ENCODE peak calls at places on chromosomes 16 and 17, in four cellular contexts. One of them, this sample, is unnamed.

GRCh38 chr16:17225551-17225950 is 245.2 kb downstream of the XYLT1 start:
- DNase-seq in GM12878: no peak
- DNase-seq in PC-3: no peak
- DNase-seq in GM23248: peak
- DNase-seq in this sample: peak

GRCh38 chr16:2744711-2745110 is 7.7 kb upstream of the SRRM2 start:
- DNase-seq in GM23248: no peak
- DNase-seq in GM12878: no peak
- DNase-seq in PC-3: no peak
- DNase-seq in this sample: no peak

GRCh38 chr16:27169511-27170071 is 33.7 kb upstream of the KDM8 start:
- DNase-seq in PC-3: peak
- DNase-seq in GM12878: peak
- DNase-seq in GM23248: peak
- DNase-seq in this sample: peak

GRCh38 chr16:72195609-72196008 is 23.7 kb upstream of the PMFBP1 start:
- DNase-seq in GM23248: no peak
- DNase-seq in PC-3: no peak
- DNase-seq in GM12878: no peak
- DNase-seq in this sample: no peak

GRCh38 chr16:85010446-85010930 is 847 bp downstream of the ZDHHC7 start:
- DNase-seq in GM23248: peak
- DNase-seq in GM12878: no peak
- DNase-seq in PC-3: no peak
- DNase-seq in this sample: no peak

GRCh38 chr17:79073706-79074088 is 927 bp upstream of the ENGASE start:
- DNase-seq in GM23248: no peak
- DNase-seq in GM12878: no peak
- DNase-seq in PC-3: peak
- DNase-seq in this sample: no peak

GRCh38 chr16:23524001-23524400 is 13.7 kb upstream of the GGA2 start:
- DNase-seq in GM23248: no peak
- DNase-seq in GM12878: no peak
- DNase-seq in PC-3: no peak
- DNase-seq in this sample: no peak

GRCh38 chr17:18987230-18987610 is 17.3 kb downstream of the FAM83G start:
- DNase-seq in GM12878: no peak
- DNase-seq in GM23248: no peak
- DNase-seq in PC-3: no peak
- DNase-seq in this sample: no peak

GRCh38 chr16:87436225-87437172 is 44.4 kb downstream of the MAP1LC3B start:
- DNase-seq in GM23248: peak
- DNase-seq in GM12878: no peak
- DNase-seq in PC-3: no peak
- DNase-seq in this sample: peak

GRCh38 chr17:65231662-65232335 is 94.6 kb downstream of the RGS9 start:
- DNase-seq in PC-3: peak
- DNase-seq in GM12878: peak
- DNase-seq in GM23248: peak
- DNase-seq in this sample: peak

GRCh38 chr16:30121741-30122620 is 1.0 kb downstream of the MAPK3 start:
- DNase-seq in GM23248: peak
- DNase-seq in GM12878: no peak
- DNase-seq in PC-3: no peak
- DNase-seq in this sample: no peak

GRCh38 chr17:29090746-29091395 is 47.9 kb downstream of the PIPOX start:
- DNase-seq in GM23248: no peak
- DNase-seq in PC-3: no peak
- DNase-seq in GM12878: no peak
- DNase-seq in this sample: no peak

GRCh38 chr17:80889897-80890550 is 101.6 kb upstream of the CHMP6 start:
- DNase-seq in PC-3: no peak
- DNase-seq in GM12878: no peak
- DNase-seq in GM23248: no peak
- DNase-seq in this sample: no peak

GRCh38 chr16:22868859-22869258 is 54.9 kb downstream of the HS3ST2 start:
- DNase-seq in GM23248: no peak
- DNase-seq in GM12878: no peak
- DNase-seq in PC-3: no peak
- DNase-seq in this sample: no peak

DNA sequence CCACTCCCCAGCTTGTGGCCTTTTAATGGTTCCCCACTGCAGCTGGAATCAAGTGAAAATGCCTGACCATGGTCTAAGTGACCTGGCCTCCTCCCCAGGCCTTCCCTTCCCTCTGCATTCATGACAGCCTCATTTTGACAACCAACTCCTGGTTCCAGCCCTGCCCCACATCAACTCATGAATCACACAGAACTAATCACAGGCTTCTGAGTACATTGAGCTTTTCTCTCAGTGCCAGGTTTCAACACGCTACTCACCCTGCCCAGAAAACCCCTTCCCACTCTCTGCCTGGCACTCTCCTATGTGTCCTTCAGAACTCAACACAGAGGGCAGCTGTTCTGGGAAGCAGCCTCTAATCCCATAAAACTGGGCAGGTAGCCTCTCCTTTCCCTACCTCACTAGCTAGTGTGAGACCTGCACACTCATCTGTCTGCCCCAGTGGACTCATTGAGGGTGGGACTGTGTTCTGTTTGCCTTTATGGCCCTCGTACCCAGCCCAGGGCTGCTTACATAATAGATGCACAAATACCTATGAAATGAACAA is 313.6 kb downstream of the GRIN2A start:
- DNase-seq in GM23248: no peak
- DNase-seq in GM12878: no peak
- DNase-seq in PC-3: no peak
- DNase-seq in this sample: no peak
- H2AFZ ChIP-seq in GM23248: no peak
- H2AFZ ChIP-seq in GM12878: no peak
- H2AFZ ChIP-seq in PC-3: no peak
- H2AFZ ChIP-seq in this sample: no peak

GRCh38 chr17:77526728-77527355 is 386.1 kb downstream of the SEC14L1 start:
- DNase-seq in GM23248: no peak
- DNase-seq in PC-3: no peak
- DNase-seq in GM12878: no peak
- DNase-seq in this sample: no peak
- H2AFZ ChIP-seq in GM23248: no peak
- H2AFZ ChIP-seq in PC-3: no peak
- H2AFZ ChIP-seq in GM12878: no peak
- H2AFZ ChIP-seq in this sample: no peak

GRCh38 chr16:56317998-56318912 is 107.1 kb downstream of the AMFR start:
- DNase-seq in GM12878: peak
- DNase-seq in PC-3: peak
- DNase-seq in GM23248: peak
- DNase-seq in this sample: peak
- H2AFZ ChIP-seq in GM12878: no peak
- H2AFZ ChIP-seq in PC-3: peak
- H2AFZ ChIP-seq in GM23248: peak
- H2AFZ ChIP-seq in this sample: peak

GRCh38 chr17:48326311-48326710 is 103.7 kb downstream of the SKAP1 start:
- DNase-seq in GM12878: no peak
- DNase-seq in PC-3: no peak
- DNase-seq in GM23248: no peak
- DNase-seq in this sample: no peak

GRCh38 chr17:48330877-48331276 is 99.1 kb downstream of the SKAP1 start:
- DNase-seq in GM23248: no peak
- DNase-seq in PC-3: no peak
- DNase-seq in GM12878: no peak
- DNase-seq in this sample: no peak

GRCh38 chr17:48328457-48328856 is 101.6 kb downstream of the SKAP1 start:
- DNase-seq in GM12878: no peak
- DNase-seq in GM23248: no peak
- DNase-seq in PC-3: peak
- DNase-seq in this sample: no peak

GRCh38 chr17:48333034-48333491 is 97.0 kb downstream of the SKAP1 start:
- DNase-seq in GM12878: no peak
- DNase-seq in PC-3: peak
- DNase-seq in GM23248: peak
- DNase-seq in this sample: no peak

DNA sequence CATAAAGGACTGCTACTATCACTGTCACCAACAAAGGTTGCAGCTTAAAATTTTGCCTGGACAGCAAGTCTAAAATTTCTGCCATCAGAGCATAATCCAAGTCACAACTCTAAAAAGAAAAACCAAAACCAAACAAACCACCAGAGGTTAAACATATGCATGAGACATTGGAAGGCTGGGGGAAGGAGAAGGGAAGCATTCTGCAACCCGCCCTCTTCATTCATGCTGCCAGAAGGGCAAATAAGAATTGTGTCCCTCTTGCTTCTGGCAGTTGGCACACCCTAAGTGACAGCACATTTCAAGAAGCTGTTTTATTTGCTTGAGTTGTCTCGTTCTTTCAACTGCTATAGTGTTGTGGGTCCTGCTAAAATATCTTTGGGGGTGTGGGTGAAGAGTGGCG is 99.6 kb downstream of the SKAP1 start:
- DNase-seq in GM12878: no peak
- DNase-seq in PC-3: peak
- DNase-seq in GM23248: no peak
- DNase-seq in this sample: no peak
- H2AFZ ChIP-seq in GM12878: no peak
- H2AFZ ChIP-seq in PC-3: peak
- H2AFZ ChIP-seq in GM23248: no peak
- H2AFZ ChIP-seq in this sample: no peak

DNA sequence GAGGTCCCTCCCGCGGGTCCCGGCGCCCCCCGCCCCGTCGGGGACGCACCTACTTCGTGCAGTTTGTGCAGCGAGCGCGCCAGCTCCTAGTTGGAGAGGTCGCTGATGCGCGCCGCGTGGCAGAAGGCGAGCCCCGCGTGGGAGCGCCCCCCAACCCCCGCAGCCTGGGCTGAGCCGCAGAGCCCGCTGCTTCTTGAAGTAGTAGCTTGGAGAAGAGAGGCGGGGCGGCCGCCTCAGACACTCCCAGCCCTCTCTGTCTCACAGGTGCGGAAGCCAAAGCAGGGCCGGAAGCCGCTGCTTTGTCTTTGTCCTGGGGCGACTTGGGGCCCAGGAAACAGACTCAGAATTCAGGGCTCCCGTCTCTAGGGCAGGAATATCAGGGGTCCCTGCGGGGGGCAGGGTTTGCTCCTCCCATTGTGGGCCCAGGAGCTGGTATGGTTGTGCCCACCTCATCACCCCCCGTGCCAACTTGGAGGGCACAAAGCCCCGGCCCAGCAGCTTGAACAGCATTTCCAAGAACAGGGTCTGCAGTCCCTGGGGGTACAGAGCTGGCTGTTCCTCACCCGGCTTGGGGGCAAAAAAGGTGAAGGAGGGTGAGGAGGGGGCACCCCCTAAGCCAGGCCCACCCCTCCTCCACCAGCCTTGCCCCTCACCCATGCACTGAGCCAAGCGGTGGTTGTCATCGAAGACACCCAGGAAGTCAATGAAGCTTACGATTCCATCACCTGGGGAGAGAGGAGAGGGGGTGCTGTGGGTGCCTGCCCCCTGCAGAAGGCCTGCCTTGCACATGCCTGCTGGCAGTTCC is 13.6 kb downstream of the SPATA32 start:
- DNase-seq in GM12878: no peak
- DNase-seq in PC-3: peak
- DNase-seq in GM23248: no peak
- DNase-seq in this sample: no peak
- H2AFZ ChIP-seq in GM12878: peak
- H2AFZ ChIP-seq in PC-3: peak
- H2AFZ ChIP-seq in GM23248: peak
- H2AFZ ChIP-seq in this sample: peak

GRCh38 chr17:42929497-42929844 is 28.9 kb downstream of the G6PC1 start:
- DNase-seq in PC-3: no peak
- DNase-seq in GM12878: no peak
- DNase-seq in GM23248: no peak
- DNase-seq in this sample: no peak
- H2AFZ ChIP-seq in PC-3: peak
- H2AFZ ChIP-seq in GM12878: peak
- H2AFZ ChIP-seq in GM23248: peak
- H2AFZ ChIP-seq in this sample: no peak

DNA sequence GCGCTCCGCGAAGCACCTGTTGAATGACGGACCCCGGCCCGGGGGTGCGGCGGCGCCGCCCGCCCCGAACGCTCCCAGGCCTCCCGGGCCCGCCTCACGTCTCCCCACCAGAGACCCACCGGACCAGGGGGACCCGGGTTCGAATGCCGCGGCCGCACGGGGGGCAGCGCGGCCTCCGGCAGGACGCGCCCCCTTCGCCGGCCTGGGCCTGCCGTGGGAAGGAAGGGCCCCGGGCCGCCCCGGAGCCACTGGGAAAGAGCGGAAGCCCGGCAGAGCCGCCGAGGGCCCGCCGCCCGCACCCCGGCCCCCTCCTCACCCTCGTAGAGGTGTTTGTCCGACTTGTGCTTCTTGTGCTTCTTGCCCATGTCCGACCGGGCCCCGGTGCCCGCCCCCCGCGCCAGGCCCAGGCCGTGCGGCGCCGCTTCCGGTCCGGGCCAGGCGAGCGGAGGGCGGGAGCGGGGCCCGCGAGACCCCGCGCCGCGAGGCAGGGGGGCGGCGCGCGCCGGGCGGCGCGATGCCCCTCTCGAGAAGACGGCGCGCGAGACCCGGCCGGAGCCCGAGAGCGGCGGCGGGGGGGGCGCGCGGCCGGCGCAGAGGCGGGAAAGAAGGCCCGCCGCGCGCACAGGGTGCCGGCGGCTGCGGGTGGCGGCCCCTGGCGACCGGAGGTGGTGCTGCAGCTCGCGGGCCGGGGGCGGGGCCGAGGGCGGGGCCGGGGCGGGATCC is at the start of gene BRD7:
- DNase-seq in PC-3: peak
- DNase-seq in GM23248: peak
- DNase-seq in GM12878: no peak
- DNase-seq in this sample: peak
- H2AFZ ChIP-seq in PC-3: peak
- H2AFZ ChIP-seq in GM23248: peak
- H2AFZ ChIP-seq in GM12878: peak
- H2AFZ ChIP-seq in this sample: peak